ENCODE peak calls at places on chromosomes 4 and X, in four cellular contexts. One of them, this sample, is unnamed. For H3K9me3 and H3K4me1, the result is how much of the 10 kb centered on the place peaks cover.

GRCh38 chrX:150692837-150693781 is at the start of gene MTMR1:
- DNase-seq in fibroblast of lung: no peak
- DNase-seq in pancreas: peak
- DNase-seq in SK-N-SH: peak
- DNase-seq in this sample: peak

GRCh38 chrX:6407541-6407940 is 127.4 kb downstream of the VCX3A start:
- DNase-seq in SK-N-SH: no peak
- DNase-seq in pancreas: no peak
- DNase-seq in fibroblast of lung: no peak
- DNase-seq in this sample: no peak

GRCh38 chr4:91611786-91612185 is 692.0 kb upstream of the GRID2 start:
- DNase-seq in fibroblast of lung: no peak
- DNase-seq in pancreas: no peak
- DNase-seq in SK-N-SH: no peak
- DNase-seq in this sample: no peak

GRCh38 chrX:12999422-12999821 is 24.5 kb downstream of the TMSB4X start:
- DNase-seq in pancreas: no peak
- DNase-seq in SK-N-SH: no peak
- DNase-seq in fibroblast of lung: no peak
- DNase-seq in this sample: no peak

GRCh38 chrX:21740329-21741274 is 17.3 kb downstream of the SMPX start:
- DNase-seq in fibroblast of lung: peak
- DNase-seq in SK-N-SH: no peak
- DNase-seq in pancreas: peak
- DNase-seq in this sample: peak

GRCh38 chrX:72409993-72410392 is 104.3 kb upstream of the CITED1 start:
- DNase-seq in pancreas: no peak
- DNase-seq in SK-N-SH: no peak
- DNase-seq in fibroblast of lung: no peak
- DNase-seq in this sample: no peak

GRCh38 chr4:37236165-37236564 is 8.4 kb upstream of the NWD2 start:
- DNase-seq in SK-N-SH: no peak
- DNase-seq in fibroblast of lung: no peak
- DNase-seq in pancreas: no peak
- DNase-seq in this sample: no peak

GRCh38 chrX:129939986-129940385 is 34.0 kb downstream of the UTP14A start:
- DNase-seq in pancreas: no peak
- DNase-seq in SK-N-SH: no peak
- DNase-seq in fibroblast of lung: no peak
- DNase-seq in this sample: peak

GRCh38 chr4:23006756-23007155 is 314.0 kb downstream of the GBA3 start:
- DNase-seq in fibroblast of lung: peak
- DNase-seq in SK-N-SH: no peak
- DNase-seq in pancreas: no peak
- DNase-seq in this sample: no peak

GRCh38 chr4:109043286-109043685 is 259.2 kb downstream of the COL25A1 start:
- DNase-seq in pancreas: no peak
- DNase-seq in SK-N-SH: no peak
- DNase-seq in fibroblast of lung: no peak
- DNase-seq in this sample: no peak

GRCh38 chrX:9940397-9940796 is 26.8 kb upstream of the CLDN34 start:
- DNase-seq in fibroblast of lung: peak
- DNase-seq in pancreas: no peak
- DNase-seq in SK-N-SH: no peak
- DNase-seq in this sample: no peak

GRCh38 chr4:130035391-130035790 is 939.4 kb downstream of the C4orf33 start:
- DNase-seq in SK-N-SH: no peak
- DNase-seq in fibroblast of lung: no peak
- DNase-seq in pancreas: no peak
- DNase-seq in this sample: no peak

GRCh38 chrX:26100421-26100920 is 37.7 kb upstream of the MAGEB18 start:
- DNase-seq in SK-N-SH: no peak
- DNase-seq in pancreas: no peak
- DNase-seq in fibroblast of lung: no peak
- DNase-seq in this sample: no peak

GRCh38 chrX:84322083-84322827 is 134.3 kb upstream of the RPS6KA6 start:
- DNase-seq in pancreas: no peak
- DNase-seq in fibroblast of lung: no peak
- DNase-seq in SK-N-SH: no peak
- DNase-seq in this sample: no peak

GRCh38 chr4:123941306-123941705 is 544.7 kb downstream of the SPRY1 start:
- DNase-seq in fibroblast of lung: no peak
- DNase-seq in pancreas: no peak
- DNase-seq in SK-N-SH: no peak
- DNase-seq in this sample: no peak

GRCh38 chr4:83107636-83108035 is 6.9 kb downstream of the PLAC8 start:
- DNase-seq in pancreas: no peak
- DNase-seq in fibroblast of lung: no peak
- DNase-seq in SK-N-SH: no peak
- DNase-seq in this sample: no peak
- H3K9me3 ChIP-seq in pancreas: under half
- H3K9me3 ChIP-seq in fibroblast of lung: under half
- H3K9me3 ChIP-seq in SK-N-SH: under half
- H3K9me3 ChIP-seq in this sample: under half

DNA sequence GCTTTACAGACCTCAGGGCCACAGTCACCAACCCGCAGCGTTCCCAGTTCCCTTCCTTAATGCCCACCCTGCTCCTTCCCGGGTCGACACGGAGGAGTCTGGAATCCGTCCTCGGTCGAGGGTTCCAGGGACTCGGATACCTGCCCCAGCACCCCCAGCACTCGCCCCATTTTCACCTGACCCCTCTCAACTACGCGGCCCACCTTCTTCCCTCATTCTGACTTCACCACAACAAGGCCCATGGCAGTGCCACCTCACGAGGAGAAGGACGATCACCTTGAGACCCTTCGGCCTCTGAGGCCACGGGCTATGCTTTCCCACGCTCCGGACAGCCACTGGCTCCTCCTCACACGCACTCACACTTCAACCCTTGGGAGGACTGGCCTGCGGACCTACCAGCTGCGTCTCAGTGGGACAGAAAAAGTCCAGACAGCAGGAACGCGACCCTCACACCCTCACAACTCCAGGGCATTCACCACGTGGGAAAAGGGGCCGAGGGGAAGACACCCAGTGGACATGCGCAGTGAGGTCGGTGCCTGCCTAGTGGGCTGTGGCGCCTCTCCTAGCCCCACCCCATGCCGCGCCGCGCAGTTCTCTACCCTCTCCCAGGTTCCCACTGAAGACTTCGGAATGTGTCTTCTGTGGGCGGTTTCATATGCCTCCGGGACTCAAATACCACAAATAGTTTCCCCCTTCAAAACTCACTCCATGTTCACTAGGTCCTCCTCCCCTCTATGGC is at the start of gene XAGE3:
- DNase-seq in SK-N-SH: no peak
- DNase-seq in fibroblast of lung: no peak
- DNase-seq in pancreas: no peak
- DNase-seq in this sample: no peak
- H3K4me3 ChIP-seq in SK-N-SH: no peak
- H3K4me3 ChIP-seq in fibroblast of lung: no peak
- H3K4me3 ChIP-seq in pancreas: no peak
- H3K4me3 ChIP-seq in this sample: no peak

GRCh38 chr4:152462715-152463114 is 73.2 kb downstream of the FBXW7 start:
- DNase-seq in SK-N-SH: no peak
- DNase-seq in pancreas: no peak
- DNase-seq in fibroblast of lung: no peak
- DNase-seq in this sample: no peak

GRCh38 chr4:152460488-152460887 is 75.4 kb downstream of the FBXW7 start:
- DNase-seq in fibroblast of lung: peak
- DNase-seq in SK-N-SH: no peak
- DNase-seq in pancreas: no peak
- DNase-seq in this sample: no peak

GRCh38 chr4:152462047-152462446 is 73.8 kb downstream of the FBXW7 start:
- DNase-seq in pancreas: no peak
- DNase-seq in fibroblast of lung: no peak
- DNase-seq in SK-N-SH: no peak
- DNase-seq in this sample: no peak

GRCh38 chr4:152463562-152463961 is 72.3 kb downstream of the FBXW7 start:
- DNase-seq in fibroblast of lung: no peak
- DNase-seq in pancreas: no peak
- DNase-seq in SK-N-SH: no peak
- DNase-seq in this sample: no peak

GRCh38 chr4:152464030-152464823 is 71.7 kb downstream of the FBXW7 start:
- DNase-seq in fibroblast of lung: no peak
- DNase-seq in SK-N-SH: no peak
- DNase-seq in pancreas: no peak
- DNase-seq in this sample: no peak
- H3K4me1 ChIP-seq in fibroblast of lung: under half
- H3K4me1 ChIP-seq in SK-N-SH: under half
- H3K4me1 ChIP-seq in pancreas: under half
- H3K4me1 ChIP-seq in this sample: under half

GRCh38 chr4:8834681-8835220 is 36.9 kb downstream of the HMX1 start:
- DNase-seq in fibroblast of lung: no peak
- DNase-seq in pancreas: no peak
- DNase-seq in SK-N-SH: peak
- DNase-seq in this sample: peak
- H3K9me3 ChIP-seq in fibroblast of lung: under half
- H3K9me3 ChIP-seq in pancreas: under half
- H3K9me3 ChIP-seq in SK-N-SH: under half
- H3K9me3 ChIP-seq in this sample: under half

GRCh38 chr4:12399781-12400180 is 971.1 kb upstream of the HS3ST1 start:
- DNase-seq in SK-N-SH: no peak
- DNase-seq in fibroblast of lung: peak
- DNase-seq in pancreas: no peak
- DNase-seq in this sample: no peak
- H3K4me3 ChIP-seq in SK-N-SH: no peak
- H3K4me3 ChIP-seq in fibroblast of lung: no peak
- H3K4me3 ChIP-seq in pancreas: no peak
- H3K4me3 ChIP-seq in this sample: no peak

GRCh38 chr4:39037491-39037825 is 5.2 kb upstream of the TMEM156 start:
- DNase-seq in SK-N-SH: no peak
- DNase-seq in fibroblast of lung: no peak
- DNase-seq in pancreas: no peak
- DNase-seq in this sample: no peak
- H3K4me1 ChIP-seq in SK-N-SH: under half
- H3K4me1 ChIP-seq in fibroblast of lung: under half
- H3K4me1 ChIP-seq in pancreas: under half
- H3K4me1 ChIP-seq in this sample: under half

GRCh38 chrX:120144178-120144844 is 14.1 kb upstream of the RHOXF2 start:
- DNase-seq in SK-N-SH: no peak
- DNase-seq in fibroblast of lung: peak
- DNase-seq in pancreas: no peak
- DNase-seq in this sample: no peak
- H3K9me3 ChIP-seq in SK-N-SH: under half
- H3K9me3 ChIP-seq in fibroblast of lung: under half
- H3K9me3 ChIP-seq in pancreas: under half
- H3K9me3 ChIP-seq in this sample: under half

This sample was measured in psoas muscle.